ENCODE peak calls at places on chromosomes 5 and 9, in eight cellular contexts. One of them, this sample, is unnamed.

GRCh38 chr5:170377027-170377426 is 12.1 kb downstream of the KCNMB1 start:
- DNase-seq in AG09309: no peak
- DNase-seq in spleen: no peak
- DNase-seq in fibroblast of pulmonary artery: no peak
- DNase-seq in choroid plexus epithelial cell: no peak
- DNase-seq in psoas muscle: no peak
- DNase-seq in CD8-positive, alpha-beta T cell: no peak
- DNase-seq in endothelial cell: no peak
- DNase-seq in this sample: no peak

GRCh38 chr9:93119953-93120845 is 13.9 kb downstream of the NINJ1 start:
- DNase-seq in spleen: peak; percentile 98
- DNase-seq in endothelial cell: no peak
- DNase-seq in CD8-positive, alpha-beta T cell: no peak
- DNase-seq in AG09309: peak; percentile 84
- DNase-seq in fibroblast of pulmonary artery: peak; percentile 97
- DNase-seq in psoas muscle: peak; percentile 96
- DNase-seq in choroid plexus epithelial cell: peak; percentile 98
- DNase-seq in this sample: peak; percentile 19

GRCh38 chr9:70315389-70315788 is 56.6 kb downstream of the SMC5 start:
- DNase-seq in AG09309: no peak
- DNase-seq in fibroblast of pulmonary artery: peak; percentile 28
- DNase-seq in choroid plexus epithelial cell: peak; percentile 40
- DNase-seq in CD8-positive, alpha-beta T cell: no peak
- DNase-seq in endothelial cell: no peak
- DNase-seq in spleen: no peak
- DNase-seq in psoas muscle: no peak
- DNase-seq in this sample: no peak

GRCh38 chr9:118473527-118473926 is 769.3 kb downstream of the TLR4 start:
- DNase-seq in endothelial cell: no peak
- DNase-seq in fibroblast of pulmonary artery: no peak
- DNase-seq in CD8-positive, alpha-beta T cell: no peak
- DNase-seq in spleen: no peak
- DNase-seq in psoas muscle: no peak
- DNase-seq in AG09309: no peak
- DNase-seq in choroid plexus epithelial cell: no peak
- DNase-seq in this sample: no peak

GRCh38 chr9:68750786-68751185 is 45.7 kb downstream of the PIP5K1B start:
- DNase-seq in AG09309: no peak
- DNase-seq in endothelial cell: no peak
- DNase-seq in fibroblast of pulmonary artery: no peak
- DNase-seq in spleen: no peak
- DNase-seq in psoas muscle: no peak
- DNase-seq in CD8-positive, alpha-beta T cell: no peak
- DNase-seq in choroid plexus epithelial cell: no peak
- DNase-seq in this sample: no peak

GRCh38 chr9:93680445-93681315 is 104.3 kb downstream of the PHF2 start:
- DNase-seq in CD8-positive, alpha-beta T cell: no peak
- DNase-seq in psoas muscle: no peak
- DNase-seq in fibroblast of pulmonary artery: no peak
- DNase-seq in spleen: peak; percentile 59
- DNase-seq in endothelial cell: peak; percentile 5
- DNase-seq in choroid plexus epithelial cell: no peak
- DNase-seq in AG09309: no peak
- DNase-seq in this sample: peak; percentile 13

GRCh38 chr5:128667148-128667547 is 129.1 kb upstream of the FBN2 start:
- DNase-seq in choroid plexus epithelial cell: peak; percentile 54
- DNase-seq in endothelial cell: no peak
- DNase-seq in fibroblast of pulmonary artery: no peak
- DNase-seq in spleen: no peak
- DNase-seq in CD8-positive, alpha-beta T cell: no peak
- DNase-seq in AG09309: no peak
- DNase-seq in psoas muscle: no peak
- DNase-seq in this sample: no peak

GRCh38 chr5:77486344-77486962 is 5.7 kb downstream of the WDR41 start:
- DNase-seq in spleen: no peak
- DNase-seq in AG09309: no peak
- DNase-seq in psoas muscle: no peak
- DNase-seq in fibroblast of pulmonary artery: no peak
- DNase-seq in choroid plexus epithelial cell: no peak
- DNase-seq in endothelial cell: no peak
- DNase-seq in CD8-positive, alpha-beta T cell: no peak
- DNase-seq in this sample: no peak

GRCh38 chr5:143101740-143102386 is 301.6 kb downstream of the NR3C1 start:
- DNase-seq in choroid plexus epithelial cell: no peak
- DNase-seq in endothelial cell: no peak
- DNase-seq in CD8-positive, alpha-beta T cell: no peak
- DNase-seq in AG09309: no peak
- DNase-seq in spleen: no peak
- DNase-seq in psoas muscle: no peak
- DNase-seq in fibroblast of pulmonary artery: no peak
- DNase-seq in this sample: no peak

GRCh38 chr5:127228540-127229184 is 61.9 kb upstream of the MEGF10 start:
- DNase-seq in fibroblast of pulmonary artery: no peak
- DNase-seq in choroid plexus epithelial cell: peak; percentile 11
- DNase-seq in AG09309: no peak
- DNase-seq in spleen: peak; percentile 71
- DNase-seq in endothelial cell: no peak
- DNase-seq in CD8-positive, alpha-beta T cell: no peak
- DNase-seq in psoas muscle: no peak
- DNase-seq in this sample: no peak

GRCh38 chr5:159450417-159450816 is 120.1 kb upstream of the IL12B start:
- DNase-seq in fibroblast of pulmonary artery: no peak
- DNase-seq in AG09309: no peak
- DNase-seq in psoas muscle: no peak
- DNase-seq in endothelial cell: no peak
- DNase-seq in choroid plexus epithelial cell: no peak
- DNase-seq in CD8-positive, alpha-beta T cell: no peak
- DNase-seq in spleen: no peak
- DNase-seq in this sample: no peak

GRCh38 chr9:19999491-20000057 is 210.7 kb upstream of the SLC24A2 start:
- DNase-seq in spleen: no peak
- DNase-seq in fibroblast of pulmonary artery: peak; percentile 77
- DNase-seq in psoas muscle: no peak
- DNase-seq in AG09309: peak; percentile 60
- DNase-seq in CD8-positive, alpha-beta T cell: no peak
- DNase-seq in choroid plexus epithelial cell: peak; percentile 87
- DNase-seq in endothelial cell: no peak
- DNase-seq in this sample: no peak

GRCh38 chr5:111127453-111128195 is 35.5 kb downstream of the WDR36 start:
- DNase-seq in CD8-positive, alpha-beta T cell: no peak
- DNase-seq in spleen: no peak
- DNase-seq in psoas muscle: no peak
- DNase-seq in fibroblast of pulmonary artery: peak; percentile 26
- DNase-seq in endothelial cell: no peak
- DNase-seq in choroid plexus epithelial cell: no peak
- DNase-seq in AG09309: no peak
- DNase-seq in this sample: no peak

GRCh38 chr9:14096182-14096922 is 217.6 kb downstream of the NFIB start:
- DNase-seq in AG09309: no peak
- DNase-seq in endothelial cell: peak; percentile 44
- DNase-seq in choroid plexus epithelial cell: peak; percentile 88
- DNase-seq in CD8-positive, alpha-beta T cell: no peak
- DNase-seq in fibroblast of pulmonary artery: peak; percentile 89
- DNase-seq in spleen: no peak
- DNase-seq in psoas muscle: no peak
- DNase-seq in this sample: no peak

GRCh38 chr5:163397368-163397767 is 40.0 kb upstream of the CCNG1 start:
- DNase-seq in spleen: no peak
- DNase-seq in endothelial cell: no peak
- DNase-seq in AG09309: no peak
- DNase-seq in psoas muscle: no peak
- DNase-seq in choroid plexus epithelial cell: no peak
- DNase-seq in CD8-positive, alpha-beta T cell: no peak
- DNase-seq in fibroblast of pulmonary artery: no peak
- DNase-seq in this sample: no peak

GRCh38 chr9:88533951-88534455 is 975 bp upstream of the NXNL2 start:
- DNase-seq in choroid plexus epithelial cell: peak; percentile 45
- DNase-seq in CD8-positive, alpha-beta T cell: no peak
- DNase-seq in fibroblast of pulmonary artery: no peak
- DNase-seq in spleen: peak; percentile 80
- DNase-seq in psoas muscle: peak; percentile 23
- DNase-seq in endothelial cell: peak; percentile 40
- DNase-seq in AG09309: no peak
- DNase-seq in this sample: peak; percentile 69

GRCh38 chr9:88530051-88530450 is 4.9 kb upstream of the NXNL2 start:
- DNase-seq in psoas muscle: no peak
- DNase-seq in CD8-positive, alpha-beta T cell: no peak
- DNase-seq in AG09309: no peak
- DNase-seq in choroid plexus epithelial cell: peak; percentile 66
- DNase-seq in endothelial cell: no peak
- DNase-seq in fibroblast of pulmonary artery: peak; percentile 48
- DNase-seq in spleen: no peak
- DNase-seq in this sample: no peak

GRCh38 chr9:88531920-88532319 is 3.1 kb upstream of the NXNL2 start:
- DNase-seq in choroid plexus epithelial cell: no peak
- DNase-seq in CD8-positive, alpha-beta T cell: no peak
- DNase-seq in AG09309: no peak
- DNase-seq in psoas muscle: no peak
- DNase-seq in endothelial cell: no peak
- DNase-seq in fibroblast of pulmonary artery: no peak
- DNase-seq in spleen: peak; percentile 31
- DNase-seq in this sample: no peak

GRCh38 chr9:88534456-88535225 is at the start of gene NXNL2:
- DNase-seq in fibroblast of pulmonary artery: peak; percentile 83
- DNase-seq in CD8-positive, alpha-beta T cell: no peak
- DNase-seq in choroid plexus epithelial cell: peak; percentile 91
- DNase-seq in psoas muscle: peak; percentile 53
- DNase-seq in AG09309: no peak
- DNase-seq in endothelial cell: peak; percentile 88
- DNase-seq in spleen: peak; percentile 79
- DNase-seq in this sample: peak; percentile 91

GRCh38 chr9:88532320-88532719 is 2.7 kb upstream of the NXNL2 start:
- DNase-seq in spleen: peak; percentile 74
- DNase-seq in CD8-positive, alpha-beta T cell: no peak
- DNase-seq in fibroblast of pulmonary artery: peak; percentile 46
- DNase-seq in psoas muscle: peak; percentile 18
- DNase-seq in endothelial cell: peak; percentile 70
- DNase-seq in AG09309: no peak
- DNase-seq in choroid plexus epithelial cell: peak; percentile 78
- DNase-seq in this sample: peak; percentile 54
- TF ChIP-seq CTCF in spleen: no peak
- TF ChIP-seq CTCF in CD8-positive, alpha-beta T cell: no peak
- TF ChIP-seq CTCF in fibroblast of pulmonary artery: no peak
- TF ChIP-seq CTCF in psoas muscle: no peak
- TF ChIP-seq CTCF in endothelial cell: peak; percentile 54
- TF ChIP-seq CTCF in AG09309: no peak
- TF ChIP-seq CTCF in choroid plexus epithelial cell: peak; percentile 22
- TF ChIP-seq CTCF in this sample: peak; percentile 55

DNA sequence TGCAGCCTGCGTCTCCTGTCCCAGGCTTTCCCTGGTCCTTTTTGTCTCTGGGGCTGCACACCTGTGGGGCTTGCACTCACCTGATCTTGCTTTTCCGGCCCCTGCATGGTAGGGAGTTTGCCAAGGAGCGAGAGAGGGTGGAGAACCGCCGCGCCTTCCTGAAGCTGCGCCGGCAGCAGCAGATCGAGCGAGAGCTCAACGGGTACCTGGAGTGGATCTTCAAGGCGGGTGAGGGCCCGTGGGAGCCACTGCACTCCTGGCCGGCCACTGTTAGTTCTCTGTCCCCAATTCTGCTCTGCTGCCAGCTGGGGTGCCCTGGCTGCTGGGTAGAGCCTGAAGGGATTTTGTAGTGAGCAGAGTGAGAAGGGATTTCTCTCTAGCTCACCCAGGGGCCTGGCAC is 78.0 kb downstream of the CACNA1B start:
- DNase-seq in spleen: no peak
- DNase-seq in endothelial cell: no peak
- DNase-seq in choroid plexus epithelial cell: no peak
- DNase-seq in psoas muscle: no peak
- DNase-seq in fibroblast of pulmonary artery: no peak
- DNase-seq in CD8-positive, alpha-beta T cell: no peak
- DNase-seq in AG09309: no peak
- DNase-seq in this sample: no peak
- TF ChIP-seq CTCF in spleen: no peak
- TF ChIP-seq CTCF in endothelial cell: no peak
- TF ChIP-seq CTCF in choroid plexus epithelial cell: no peak
- TF ChIP-seq CTCF in psoas muscle: no peak
- TF ChIP-seq CTCF in fibroblast of pulmonary artery: no peak
- TF ChIP-seq CTCF in CD8-positive, alpha-beta T cell: no peak
- TF ChIP-seq CTCF in AG09309: no peak
- TF ChIP-seq CTCF in this sample: no peak

GRCh38 chr5:71924980-71925379 is 182.3 kb upstream of the MAP1B start:
- DNase-seq in endothelial cell: no peak
- DNase-seq in choroid plexus epithelial cell: peak; percentile 75
- DNase-seq in spleen: no peak
- DNase-seq in AG09309: no peak
- DNase-seq in psoas muscle: no peak
- DNase-seq in CD8-positive, alpha-beta T cell: no peak
- DNase-seq in fibroblast of pulmonary artery: peak; percentile 72
- DNase-seq in this sample: no peak

GRCh38 chr5:71923755-71924154 is 183.5 kb upstream of the MAP1B start:
- DNase-seq in AG09309: no peak
- DNase-seq in choroid plexus epithelial cell: no peak
- DNase-seq in endothelial cell: no peak
- DNase-seq in spleen: no peak
- DNase-seq in psoas muscle: no peak
- DNase-seq in fibroblast of pulmonary artery: no peak
- DNase-seq in CD8-positive, alpha-beta T cell: no peak
- DNase-seq in this sample: no peak

GRCh38 chr5:71924325-71924724 is 182.9 kb upstream of the MAP1B start:
- DNase-seq in spleen: no peak
- DNase-seq in AG09309: no peak
- DNase-seq in endothelial cell: no peak
- DNase-seq in fibroblast of pulmonary artery: peak; percentile 52
- DNase-seq in choroid plexus epithelial cell: peak; percentile 54
- DNase-seq in psoas muscle: no peak
- DNase-seq in CD8-positive, alpha-beta T cell: no peak
- DNase-seq in this sample: no peak

GRCh38 chr5:71925608-71926091 is 181.6 kb upstream of the MAP1B start:
- DNase-seq in AG09309: no peak
- DNase-seq in choroid plexus epithelial cell: peak; percentile 33
- DNase-seq in CD8-positive, alpha-beta T cell: no peak
- DNase-seq in spleen: no peak
- DNase-seq in fibroblast of pulmonary artery: peak; percentile 46
- DNase-seq in endothelial cell: no peak
- DNase-seq in psoas muscle: no peak
- DNase-seq in this sample: no peak

DNA sequence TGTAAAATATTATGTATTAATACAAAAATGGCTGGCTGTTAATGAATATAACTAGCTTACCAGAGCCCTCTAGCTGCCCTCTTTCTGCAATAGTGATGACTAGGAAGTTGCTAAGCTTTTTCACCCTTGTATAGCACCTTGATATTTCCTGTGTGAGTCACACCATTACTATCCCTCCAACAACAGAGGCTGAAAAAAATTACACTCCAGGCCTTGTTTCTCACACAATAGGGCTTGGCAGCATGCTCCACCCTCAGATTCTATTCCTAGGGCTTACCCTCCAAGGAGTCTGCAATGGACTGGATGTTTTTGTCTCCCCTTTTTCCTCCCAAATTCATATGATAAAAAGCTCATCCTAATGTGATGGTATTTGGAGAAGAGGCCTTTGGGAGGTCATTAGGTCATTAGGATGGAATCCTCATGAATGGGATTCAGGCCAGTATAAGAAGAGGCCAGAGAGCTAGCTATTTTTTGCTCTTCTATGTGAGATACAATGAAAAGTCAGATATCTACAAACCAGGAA is 184.6 kb upstream of the MAP1B start:
- DNase-seq in AG09309: no peak
- DNase-seq in endothelial cell: no peak
- DNase-seq in choroid plexus epithelial cell: peak; percentile 91
- DNase-seq in fibroblast of pulmonary artery: peak; percentile 90
- DNase-seq in spleen: no peak
- DNase-seq in CD8-positive, alpha-beta T cell: no peak
- DNase-seq in psoas muscle: no peak
- DNase-seq in this sample: no peak
- TF ChIP-seq CTCF in AG09309: peak; percentile 13
- TF ChIP-seq CTCF in endothelial cell: no peak
- TF ChIP-seq CTCF in choroid plexus epithelial cell: peak; percentile 29
- TF ChIP-seq CTCF in fibroblast of pulmonary artery: peak; percentile 14
- TF ChIP-seq CTCF in spleen: no peak
- TF ChIP-seq CTCF in CD8-positive, alpha-beta T cell: no peak
- TF ChIP-seq CTCF in psoas muscle: no peak
- TF ChIP-seq CTCF in this sample: no peak

GRCh38 chr5:81854485-81854884 is 103.6 kb upstream of the SSBP2 start:
- DNase-seq in psoas muscle: no peak
- DNase-seq in AG09309: no peak
- DNase-seq in choroid plexus epithelial cell: peak; percentile 26
- DNase-seq in fibroblast of pulmonary artery: no peak
- DNase-seq in spleen: no peak
- DNase-seq in endothelial cell: no peak
- DNase-seq in CD8-positive, alpha-beta T cell: no peak
- DNase-seq in this sample: no peak
- TF ChIP-seq CTCF in psoas muscle: peak; percentile 24
- TF ChIP-seq CTCF in AG09309: no peak
- TF ChIP-seq CTCF in choroid plexus epithelial cell: peak; percentile 49
- TF ChIP-seq CTCF in fibroblast of pulmonary artery: peak; percentile 24
- TF ChIP-seq CTCF in spleen: no peak
- TF ChIP-seq CTCF in endothelial cell: no peak
- TF ChIP-seq CTCF in CD8-positive, alpha-beta T cell: no peak
- TF ChIP-seq CTCF in this sample: no peak

This sample was measured in mesothelial cell of epicardium.